ENCODE peak calls at places on chromosome 18, in nine cellular contexts. N is prostate gland, P is sigmoid colon, U is transverse colon, C is breast epithelium, Q is K562, A is endothelial cell of umbilical vein, J is HCT116, T is stomach. L is an unnamed sample.

GRCh38 chr18:21769206-21769605 is 28.6 kb downstream of the MIB1 start:
- DNase-seq in N (no peak), P (no peak), U (no peak), C (no peak), Q (no peak), A (no peak), J (no peak), T (no peak), L (no peak)

GRCh38 chr18:62073461-62073860 is 113.4 kb downstream of the PIGN start:
- DNase-seq in N (no peak), P (no peak), U (no peak), C (no peak), Q (no peak), A (no peak), J (no peak), T (no peak), L (no peak)

GRCh38 chr18:13369756-13370510 is 151.4 kb downstream of the LDLRAD4 start:
- DNase-seq in N (peak; percentile 68), P (peak; percentile 82), U (peak; percentile 76), C (no peak), Q (no peak), A (no peak), J (no peak), T (no peak), L (no peak)

GRCh38 chr18:36608107-36608506 is 220.7 kb downstream of the TPGS2 start:
- DNase-seq in N (no peak), P (no peak), U (no peak), C (no peak), Q (no peak), A (no peak), J (no peak), T (no peak), L (no peak)

GRCh38 chr18:73715228-73715670 is 432.4 kb downstream of the FBXO15 start:
- DNase-seq in N (no peak), P (no peak), U (no peak), C (no peak), Q (no peak), A (no peak), J (no peak), T (no peak), L (no peak)

GRCh38 chr18:46946656-46947282 is 29.4 kb downstream of the KATNAL2 start:
- DNase-seq in N (peak; percentile 28), P (peak; percentile 81), U (peak; percentile 64), C (peak; percentile 88), Q (peak; percentile 25), A (peak; percentile 90), J (no peak), T (peak; percentile 84), L (peak; percentile 87)

GRCh38 chr18:35345460-35345921 is 1.3 kb upstream of the ZNF24 start:
- DNase-seq in N (peak; percentile 69), P (no peak), U (no peak), C (no peak), Q (peak; percentile 24), A (peak; percentile 6), J (no peak), T (peak; percentile 28), L (no peak)

GRCh38 chr18:48562075-48562474 is 23.2 kb downstream of the CTIF start:
- DNase-seq in N (no peak), P (no peak), U (no peak), C (no peak), Q (no peak), A (peak; percentile 22), J (no peak), T (no peak), L (no peak)

GRCh38 chr18:7904529-7904928 is 337.4 kb downstream of the PTPRM start:
- DNase-seq in N (no peak), P (no peak), U (no peak), C (no peak), Q (no peak), A (no peak), J (no peak), T (no peak), L (no peak)

GRCh38 chr18:44510376-44510775 is 170.3 kb upstream of the SETBP1 start:
- DNase-seq in N (no peak), P (no peak), U (no peak), C (no peak), Q (no peak), A (peak; percentile 65), J (no peak), T (no peak), L (no peak)

GRCh38 chr18:51275712-51276473 is 78.4 kb upstream of the MEX3C start:
- DNase-seq in N (no peak), P (no peak), U (peak; percentile 20), C (no peak), Q (peak; percentile 5), A (no peak), J (no peak), T (peak; percentile 29), L (no peak)

GRCh38 chr18:36348331-36348730 is 50.8 kb downstream of the FHOD3 start:
- DNase-seq in N (no peak), P (no peak), U (no peak), C (no peak), Q (no peak), A (no peak), J (no peak), T (no peak), L (no peak)

GRCh38 chr18:7369006-7369405 is 138.1 kb downstream of the LRRC30 start:
- DNase-seq in N (no peak), P (no peak), U (no peak), C (no peak), Q (no peak), A (peak; percentile 85), J (no peak), T (no peak), L (no peak)

GRCh38 chr18:5744659-5745058 is 150.7 kb downstream of the TMEM200C start:
- DNase-seq in N (no peak), P (no peak), U (no peak), C (no peak), Q (no peak), A (no peak), J (no peak), T (no peak), L (no peak)

GRCh38 chr18:80194874-80195570 is 52.3 kb downstream of the PARD6G start:
- DNase-seq in N (no peak), P (peak; percentile 17), U (no peak), C (no peak), Q (peak; percentile 2), A (no peak), J (no peak), T (no peak), L (no peak)

GRCh38 chr18:80198994-80199748 is 48.1 kb downstream of the PARD6G start:
- DNase-seq in N (no peak), P (no peak), U (no peak), C (no peak), Q (no peak), A (no peak), J (no peak), T (no peak), L (no peak)

GRCh38 chr18:80198391-80198790 is 48.9 kb downstream of the PARD6G start:
- DNase-seq in N (no peak), P (no peak), U (no peak), C (no peak), Q (no peak), A (no peak), J (no peak), T (no peak), L (no peak)

GRCh38 chr18:80196528-80197320 is 50.6 kb downstream of the PARD6G start:
- DNase-seq in N (no peak), P (peak; percentile 8), U (no peak), C (no peak), Q (no peak), A (no peak), J (no peak), T (no peak), L (no peak)

GRCh38 chr18:80197490-80197889 is 49.8 kb downstream of the PARD6G start:
- DNase-seq in N (no peak), P (no peak), U (no peak), C (no peak), Q (no peak), A (no peak), J (no peak), T (no peak), L (no peak)
- TF ChIP-seq CTCF in N (no peak), P (no peak), U (no peak), C (no peak), Q (no peak), A (no peak), J (no peak), T (no peak), L (no peak)

DNA sequence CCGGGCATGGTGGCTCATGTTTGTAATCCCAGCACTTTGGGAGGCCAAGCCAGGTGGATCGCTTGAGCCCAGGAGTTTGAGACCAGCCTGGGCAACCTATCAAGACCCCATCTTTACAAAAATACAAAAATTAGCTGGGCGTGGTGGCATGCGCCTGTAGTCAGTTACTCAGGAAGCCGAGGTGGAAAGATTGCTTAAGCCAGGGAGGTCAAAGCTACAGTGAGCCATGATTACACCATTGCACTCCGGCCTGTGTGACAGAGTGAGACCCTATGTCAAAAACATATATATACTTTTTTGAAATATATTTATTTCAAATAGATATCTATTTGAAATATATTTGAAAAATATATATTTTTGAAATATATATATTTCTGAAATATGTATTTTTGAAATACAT is 10.9 kb downstream of the OSBPL1A start:
- DNase-seq in N (no peak), P (no peak), U (no peak), C (no peak), Q (no peak), A (no peak), J (no peak), T (no peak), L (no peak)
- TF ChIP-seq POLR2AphosphoS5 in N (no peak), P (no peak), U (no peak), C (no peak), Q (no peak), A (no peak), J (no peak), T (no peak), L (no peak)

GRCh38 chr18:812673-813404 is 797 bp upstream of the YES1 start:
- DNase-seq in N (peak; percentile 61), P (peak; percentile 93), U (peak; percentile 78), C (peak; percentile 69), Q (peak; percentile 91), A (peak; percentile 88), J (peak; percentile 51), T (peak; percentile 66), L (peak; percentile 91)

GRCh38 chr18:809985-810642 is 1.9 kb downstream of the YES1 start:
- DNase-seq in N (no peak), P (no peak), U (no peak), C (no peak), Q (no peak), A (no peak), J (no peak), T (no peak), L (no peak)

GRCh38 chr18:813405-814071 is 1.5 kb upstream of the YES1 start:
- DNase-seq in N (no peak), P (no peak), U (no peak), C (no peak), Q (peak; percentile 53), A (no peak), J (no peak), T (no peak), L (no peak)

GRCh38 chr18:811192-812122 is 585 bp downstream of the YES1 start:
- DNase-seq in N (peak; percentile 32), P (peak; percentile 73), U (peak; percentile 56), C (peak; percentile 60), Q (peak; percentile 72), A (peak; percentile 41), J (no peak), T (peak; percentile 40), L (peak; percentile 89)

GRCh38 chr18:812123-812672 is at the start of gene YES1:
- DNase-seq in N (peak; percentile 81), P (peak; percentile 90), U (peak; percentile 84), C (peak; percentile 76), Q (peak; percentile 94), A (peak; percentile 82), J (peak; percentile 35), T (peak; percentile 79), L (peak; percentile 92)
- TF ChIP-seq POLR2A in N (peak; percentile 75), P (peak; percentile 6), U (peak; percentile 75), C (peak; percentile 9), Q (no peak), A (peak; percentile 63), J (peak; percentile 48), T (peak; percentile 40), L (peak; percentile 26)

GRCh38 chr18:4093676-4094075 is 361.4 kb downstream of the DLGAP1 start:
- DNase-seq in N (no peak), P (no peak), U (no peak), C (no peak), Q (no peak), A (no peak), J (no peak), T (no peak), L (no peak)
- TF ChIP-seq CTCF in N (no peak), P (no peak), U (no peak), C (no peak), Q (no peak), A (no peak), J (no peak), T (no peak), L (no peak)